ENCODE peak calls at places on chromosomes 3 and 15, in four cellular contexts. One of them, this sample, is unnamed.

GRCh38 chr3:147589016-147589415 is 179.9 kb downstream of the ZIC1 start:
- DNase-seq in T-helper 1 cell: no peak
- DNase-seq in H7: no peak
- DNase-seq in HS-5: peak
- DNase-seq in this sample: no peak

GRCh38 chr3:8997151-8997550 is 33.9 kb upstream of the RAD18 start:
- DNase-seq in T-helper 1 cell: no peak
- DNase-seq in H7: no peak
- DNase-seq in HS-5: no peak
- DNase-seq in this sample: no peak

GRCh38 chr3:31043184-31043819 is 148.8 kb upstream of the GADL1 start:
- DNase-seq in T-helper 1 cell: no peak
- DNase-seq in H7: no peak
- DNase-seq in HS-5: no peak
- DNase-seq in this sample: no peak

GRCh38 chr3:133872781-133873180 is 22.9 kb downstream of the RAB6B start:
- DNase-seq in T-helper 1 cell: no peak
- DNase-seq in H7: peak
- DNase-seq in HS-5: no peak
- DNase-seq in this sample: no peak

GRCh38 chr15:92044510-92044909 is 191.0 kb downstream of the SLCO3A1 start:
- DNase-seq in T-helper 1 cell: no peak
- DNase-seq in H7: no peak
- DNase-seq in HS-5: no peak
- DNase-seq in this sample: no peak

GRCh38 chr3:45604596-45604995 is 10.0 kb downstream of the LIMD1 start:
- DNase-seq in T-helper 1 cell: no peak
- DNase-seq in H7: no peak
- DNase-seq in HS-5: no peak
- DNase-seq in this sample: no peak

GRCh38 chr3:119559441-119559963 is at the start of gene CD80:
- DNase-seq in T-helper 1 cell: peak
- DNase-seq in H7: peak
- DNase-seq in HS-5: no peak
- DNase-seq in this sample: no peak

GRCh38 chr3:161069441-161070251 is 35.5 kb downstream of the B3GALNT1 start:
- DNase-seq in T-helper 1 cell: no peak
- DNase-seq in H7: no peak
- DNase-seq in HS-5: peak
- DNase-seq in this sample: no peak

GRCh38 chr3:179398574-179399249 is 51.2 kb downstream of the MFN1 start:
- DNase-seq in T-helper 1 cell: no peak
- DNase-seq in H7: no peak
- DNase-seq in HS-5: no peak
- DNase-seq in this sample: no peak

GRCh38 chr3:95815828-95816227 is 998.6 kb upstream of the EPHA6 start:
- DNase-seq in T-helper 1 cell: no peak
- DNase-seq in H7: no peak
- DNase-seq in HS-5: no peak
- DNase-seq in this sample: no peak

GRCh38 chr3:151228291-151229125 is 25.5 kb upstream of the GPR171 start:
- DNase-seq in T-helper 1 cell: no peak
- DNase-seq in H7: no peak
- DNase-seq in HS-5: peak
- DNase-seq in this sample: no peak

GRCh38 chr15:49168026-49168425 is 2.0 kb upstream of the GALK2 start:
- DNase-seq in T-helper 1 cell: no peak
- DNase-seq in H7: no peak
- DNase-seq in HS-5: no peak
- DNase-seq in this sample: no peak

GRCh38 chr3:197752107-197752506 is 2.4 kb downstream of the FYTTD1 start:
- DNase-seq in T-helper 1 cell: no peak
- DNase-seq in H7: no peak
- DNase-seq in HS-5: no peak
- DNase-seq in this sample: no peak

GRCh38 chr15:63256433-63256884 is 20.9 kb upstream of the APH1B start:
- DNase-seq in T-helper 1 cell: no peak
- DNase-seq in H7: peak
- DNase-seq in HS-5: no peak
- DNase-seq in this sample: no peak

GRCh38 chr3:106913111-106913698 is 464.0 kb upstream of the CCDC54 start:
- DNase-seq in T-helper 1 cell: no peak
- DNase-seq in H7: peak
- DNase-seq in HS-5: no peak
- DNase-seq in this sample: no peak

GRCh38 chr15:70267879-70268278 is 170.2 kb upstream of the TLE3 start:
- DNase-seq in T-helper 1 cell: no peak
- DNase-seq in H7: no peak
- DNase-seq in HS-5: no peak
- DNase-seq in this sample: no peak

GRCh38 chr15:90376789-90377188 is 11.3 kb upstream of the IQGAP1 start:
- DNase-seq in T-helper 1 cell: peak
- DNase-seq in H7: no peak
- DNase-seq in HS-5: no peak
- DNase-seq in this sample: no peak

GRCh38 chr15:29364429-29365078 is 94.9 kb upstream of the NSMCE3 start:
- DNase-seq in T-helper 1 cell: no peak
- DNase-seq in H7: no peak
- DNase-seq in HS-5: peak
- DNase-seq in this sample: no peak

GRCh38 chr15:65833501-65834220 is 35.6 kb upstream of the RAB11A start:
- DNase-seq in T-helper 1 cell: peak
- DNase-seq in H7: no peak
- DNase-seq in HS-5: no peak
- DNase-seq in this sample: no peak

GRCh38 chr15:74497584-74497983 is 36.6 kb upstream of the UBL7 start:
- DNase-seq in T-helper 1 cell: no peak
- DNase-seq in H7: no peak
- DNase-seq in HS-5: no peak
- DNase-seq in this sample: no peak

GRCh38 chr15:47870956-47871625 is 153.8 kb downstream of the SEMA6D start:
- DNase-seq in T-helper 1 cell: no peak
- DNase-seq in H7: no peak
- DNase-seq in HS-5: peak
- DNase-seq in this sample: no peak

GRCh38 chr3:48411041-48411588 is 18.8 kb downstream of the PLXNB1 start:
- DNase-seq in T-helper 1 cell: no peak
- DNase-seq in H7: peak
- DNase-seq in HS-5: no peak
- DNase-seq in this sample: peak

GRCh38 chr3:72418149-72418686 is 430.0 kb downstream of the SHQ1 start:
- DNase-seq in T-helper 1 cell: no peak
- DNase-seq in H7: no peak
- DNase-seq in HS-5: peak
- DNase-seq in this sample: no peak

GRCh38 chr3:50658416-50658815 is 16.3 kb upstream of the DOCK3 start:
- DNase-seq in T-helper 1 cell: no peak
- DNase-seq in H7: no peak
- DNase-seq in HS-5: no peak
- DNase-seq in this sample: peak

GRCh38 chr3:30225021-30225420 is 381.4 kb upstream of the TGFBR2 start:
- DNase-seq in T-helper 1 cell: no peak
- DNase-seq in H7: no peak
- DNase-seq in HS-5: no peak
- DNase-seq in this sample: no peak

GRCh38 chr3:133893683-133894333 is 1.9 kb downstream of the RAB6B start:
- DNase-seq in T-helper 1 cell: no peak
- DNase-seq in H7: no peak
- DNase-seq in HS-5: no peak
- DNase-seq in this sample: no peak